ENCODE peak calls at places on chromosomes 4 and X, in four cellular contexts. A is psoas muscle, B is KBM-7, W is mucosa of descending colon. R is an unnamed sample.

GRCh38 chrX:13283968-13284914 is 35.6 kb downstream of the ATXN3L start:
- DNase-seq in A (no peak), B (no peak), W (no peak), R (no peak)

GRCh38 chrX:152177497-152178269 is 39.3 kb upstream of the MAGEA10 start:
- DNase-seq in A (no peak), B (no peak), W (no peak), R (no peak)

GRCh38 chr4:48445704-48446103 is 37.4 kb upstream of the SLC10A4 start:
- DNase-seq in A (no peak), B (peak), W (no peak), R (no peak)

GRCh38 chrX:56572975-56573374 is 9.5 kb downstream of the UBQLN2 start:
- DNase-seq in A (no peak), B (no peak), W (no peak), R (no peak)

GRCh38 chr4:140937866-140938265 is 181.7 kb upstream of the TBC1D9 start:
- DNase-seq in A (no peak), B (no peak), W (no peak), R (no peak)

GRCh38 chrX:129877401-129877800 is 28.6 kb upstream of the UTP14A start:
- DNase-seq in A (no peak), B (peak), W (no peak), R (no peak)

GRCh38 chr4:128597515-128597914 is 212.0 kb upstream of the JADE1 start:
- DNase-seq in A (no peak), B (no peak), W (no peak), R (no peak)

GRCh38 chr4:40656221-40656863 is 26.7 kb upstream of the RBM47 start:
- DNase-seq in A (no peak), B (peak), W (no peak), R (no peak)

GRCh38 chr4:78464265-78464664 is 87.3 kb upstream of the ANXA3 start:
- DNase-seq in A (no peak), B (no peak), W (no peak), R (no peak)

GRCh38 chrX:9342581-9343051 is 122.2 kb upstream of the TBL1X start:
- DNase-seq in A (peak), B (peak), W (peak), R (peak)

GRCh38 chr4:48489683-48490011 is 405 bp upstream of the ZAR1 start:
- DNase-seq in A (no peak), B (no peak), W (no peak), R (no peak)

GRCh38 chrX:2503591-2504500 is 3.1 kb upstream of the DHRSX start:
- DNase-seq in A (no peak), B (no peak), W (no peak), R (no peak)

GRCh38 chrX:22246620-22247019 is 26.1 kb upstream of the CBLL2 start:
- DNase-seq in A (no peak), B (no peak), W (no peak), R (no peak)